ENCODE peak calls at places on chromosomes 16 and 17, in eight cellular contexts. Q is pancreas; O is H7; J is HAP-1; G is kidney; R is germinal center; E is CD4-positive, alpha-beta memory T cell; U is stimulated activated CD8-positive, alpha-beta memory T cell treated with anti-CD3 and anti-CD28 coated beads, Interleukin-7, amount 100 ng/mL, for 4 hours. K is an unnamed sample.

GRCh38 chr16:72537684-72538083 is 365.7 kb upstream of the PMFBP1 start:
- DNase-seq in R (no peak), O (no peak), G (no peak), Q (no peak), U (no peak), J (no peak), E (no peak), K (peak; percentile 45)

GRCh38 chr16:2447920-2448583 is 11.9 kb upstream of the TEDC2 start:
- DNase-seq in G (no peak), Q (no peak), U (no peak), O (no peak), J (no peak), E (no peak), R (no peak), K (peak; percentile 35)

GRCh38 chr17:61551255-61551742 is 39.7 kb downstream of the NACA2 start:
- DNase-seq in E (peak; percentile 14), O (peak; percentile 48), Q (no peak), J (peak; percentile 67), G (no peak), R (peak; percentile 26), U (no peak), K (peak; percentile 69)

GRCh38 chr16:11151156-11151904 is 104.7 kb downstream of the SOCS1 start:
- DNase-seq in J (no peak), O (no peak), U (no peak), G (no peak), R (no peak), Q (no peak), E (no peak), K (no peak)

GRCh38 chr16:76837872-76838271 is 353.1 kb upstream of the MON1B start:
- DNase-seq in G (no peak), R (no peak), O (no peak), U (no peak), Q (no peak), J (no peak), E (no peak), K (no peak)

GRCh38 chr16:58499615-58500328 is at the start of gene NDRG4:
- DNase-seq in R (peak; percentile 82), O (peak; percentile 95), U (no peak), E (peak; percentile 25), J (peak; percentile 45), G (peak; percentile 79), Q (peak; percentile 49), K (peak; percentile 92)

GRCh38 chr17:1649844-1650409 is at the start of gene RILP:
- DNase-seq in G (peak; percentile 94), U (no peak), E (peak; percentile 32), O (peak; percentile 83), J (no peak), Q (peak; percentile 96), R (peak; percentile 41), K (peak; percentile 55)

GRCh38 chr16:3953728-3954410 is 73.4 kb upstream of the CREBBP start:
- DNase-seq in O (no peak), U (no peak), E (no peak), Q (no peak), R (no peak), G (peak; percentile 63), J (no peak), K (no peak)

GRCh38 chr16:47872228-47872627 is 283.6 kb downstream of the ABCC12 start:
- DNase-seq in Q (no peak), E (no peak), O (no peak), R (no peak), G (no peak), J (no peak), U (no peak), K (no peak)

GRCh38 chr17:78679495-78680395 is 102.3 kb downstream of the CYTH1 start:
- DNase-seq in O (no peak), Q (no peak), R (no peak), U (no peak), G (no peak), J (no peak), E (no peak), K (no peak)

GRCh38 chr17:7043544-7044268 is at the start of gene SLC16A11:
- DNase-seq in Q (peak; percentile 69), J (no peak), U (no peak), R (peak; percentile 49), G (peak; percentile 85), O (peak; percentile 85), E (peak; percentile 26), K (peak; percentile 61)

GRCh38 chr16:3020247-3020603 is at the start of gene TNFRSF12A:
- DNase-seq in U (peak; percentile 22), E (peak; percentile 55), J (peak; percentile 79), R (peak; percentile 87), O (peak; percentile 96), G (peak; percentile 92), Q (peak; percentile 90), K (peak; percentile 80)

GRCh38 chr17:45170280-45170975 is 8.8 kb downstream of the HEXIM2 start:
- DNase-seq in G (peak; percentile 52), R (no peak), E (no peak), O (peak; percentile 38), Q (no peak), J (no peak), U (no peak), K (no peak)

GRCh38 chr16:17444658-17445057 is 26.1 kb downstream of the XYLT1 start:
- DNase-seq in E (no peak), J (no peak), G (no peak), Q (no peak), R (no peak), U (no peak), O (no peak), K (no peak)

GRCh38 chr16:15464401-15465186 is 30.2 kb downstream of the BMERB1 start:
- DNase-seq in U (no peak), O (no peak), G (no peak), Q (no peak), E (no peak), J (no peak), R (no peak), K (no peak)

GRCh38 chr17:19502517-19502916 is 31.1 kb upstream of the SLC47A1 start:
- DNase-seq in Q (no peak), E (peak; percentile 44), O (no peak), G (no peak), R (no peak), J (no peak), U (no peak), K (no peak)

GRCh38 chr16:23562505-23562904 is 5.0 kb downstream of the UBFD1 start:
- DNase-seq in U (no peak), J (no peak), G (no peak), E (no peak), R (no peak), Q (no peak), O (no peak), K (no peak)

GRCh38 chr16:4152267-4152666 is 36.0 kb upstream of the ADCY9 start:
- DNase-seq in Q (no peak), R (no peak), U (no peak), O (no peak), J (no peak), E (no peak), G (peak; percentile 46), K (no peak)

GRCh38 chr16:69833791-69834282 is 71.7 kb downstream of the WWP2 start:
- DNase-seq in Q (peak; percentile 52), J (no peak), O (peak; percentile 38), G (peak; percentile 75), U (no peak), R (no peak), E (no peak), K (no peak)

GRCh38 chr16:23318639-23319038 is 16.5 kb downstream of the SCNN1B start:
- DNase-seq in R (no peak), U (no peak), O (no peak), G (peak; percentile 8), E (no peak), J (no peak), Q (no peak), K (no peak)

GRCh38 chr17:77145635-77146632 is 5.2 kb downstream of the SEC14L1 start:
- DNase-seq in E (no peak), G (peak; percentile 91), J (no peak), R (no peak), Q (peak; percentile 69), U (no peak), O (no peak), K (peak; percentile 77)

GRCh38 chr16:3173892-3174617 is 13.9 kb upstream of the OR1F1 start:
- DNase-seq in G (peak; percentile 37), R (peak; percentile 65), O (peak; percentile 92), E (no peak), J (peak; percentile 59), Q (no peak), U (no peak), K (no peak)

GRCh38 chr16:30764816-30765465 is 2.8 kb downstream of the RNF40 start:
- DNase-seq in Q (no peak), G (peak; percentile 65), U (no peak), J (no peak), E (no peak), R (no peak), O (no peak), K (no peak)

K was measured in cardiac muscle cell.